ENCODE peak calls at places on chromosome 18, in four cellular contexts. One of them, this sample, is unnamed.

GRCh38 chr18:78814321-78814720 is 165.3 kb upstream of the SALL3 start:
- DNase-seq in K562: no peak
- DNase-seq in HepG2: peak; percentile 9
- DNase-seq in GM12878: no peak
- DNase-seq in this sample: no peak

GRCh38 chr18:6810191-6810590 is 80.7 kb downstream of the ARHGAP28 start:
- DNase-seq in K562: no peak
- DNase-seq in HepG2: no peak
- DNase-seq in GM12878: no peak
- DNase-seq in this sample: no peak

GRCh38 chr18:79955302-79956075 is 4.0 kb upstream of the SLC66A2 start:
- DNase-seq in K562: no peak
- DNase-seq in HepG2: no peak
- DNase-seq in GM12878: no peak
- DNase-seq in this sample: no peak

GRCh38 chr18:62170857-62171256 is 16.0 kb downstream of the PIGN start:
- DNase-seq in K562: no peak
- DNase-seq in HepG2: no peak
- DNase-seq in GM12878: no peak
- DNase-seq in this sample: no peak

GRCh38 chr18:904135-905090 is at the start of gene ADCYAP1:
- DNase-seq in K562: no peak
- DNase-seq in HepG2: no peak
- DNase-seq in GM12878: no peak
- DNase-seq in this sample: no peak

GRCh38 chr18:45617284-45617683 is 2.0 kb downstream of the SLC14A2 start:
- DNase-seq in K562: no peak
- DNase-seq in HepG2: no peak
- DNase-seq in GM12878: no peak
- DNase-seq in this sample: no peak

GRCh38 chr18:58202406-58202730 is 158.3 kb downstream of the NEDD4L start:
- DNase-seq in K562: no peak
- DNase-seq in HepG2: no peak
- DNase-seq in GM12878: no peak
- DNase-seq in this sample: no peak

GRCh38 chr18:10450986-10451385 is 3.4 kb upstream of the APCDD1 start:
- DNase-seq in K562: no peak
- DNase-seq in HepG2: no peak
- DNase-seq in GM12878: no peak
- DNase-seq in this sample: no peak

GRCh38 chr18:58780045-58780444 is 84.6 kb upstream of the ZNF532 start:
- DNase-seq in K562: no peak
- DNase-seq in HepG2: no peak
- DNase-seq in GM12878: no peak
- DNase-seq in this sample: no peak

GRCh38 chr18:59606193-59607175 is 90.7 kb downstream of the CCBE1 start:
- DNase-seq in K562: no peak
- DNase-seq in HepG2: no peak
- DNase-seq in GM12878: no peak
- DNase-seq in this sample: no peak

GRCh38 chr18:52288403-52289004 is 51.5 kb upstream of the DCC start:
- DNase-seq in K562: peak; percentile 6
- DNase-seq in HepG2: peak; percentile 17
- DNase-seq in GM12878: no peak
- DNase-seq in this sample: peak; percentile 33

GRCh38 chr18:31942301-31942998 is 478 bp downstream of the TRAPPC8 start:
- DNase-seq in K562: peak; percentile 45
- DNase-seq in HepG2: no peak
- DNase-seq in GM12878: no peak
- DNase-seq in this sample: no peak

DNA sequence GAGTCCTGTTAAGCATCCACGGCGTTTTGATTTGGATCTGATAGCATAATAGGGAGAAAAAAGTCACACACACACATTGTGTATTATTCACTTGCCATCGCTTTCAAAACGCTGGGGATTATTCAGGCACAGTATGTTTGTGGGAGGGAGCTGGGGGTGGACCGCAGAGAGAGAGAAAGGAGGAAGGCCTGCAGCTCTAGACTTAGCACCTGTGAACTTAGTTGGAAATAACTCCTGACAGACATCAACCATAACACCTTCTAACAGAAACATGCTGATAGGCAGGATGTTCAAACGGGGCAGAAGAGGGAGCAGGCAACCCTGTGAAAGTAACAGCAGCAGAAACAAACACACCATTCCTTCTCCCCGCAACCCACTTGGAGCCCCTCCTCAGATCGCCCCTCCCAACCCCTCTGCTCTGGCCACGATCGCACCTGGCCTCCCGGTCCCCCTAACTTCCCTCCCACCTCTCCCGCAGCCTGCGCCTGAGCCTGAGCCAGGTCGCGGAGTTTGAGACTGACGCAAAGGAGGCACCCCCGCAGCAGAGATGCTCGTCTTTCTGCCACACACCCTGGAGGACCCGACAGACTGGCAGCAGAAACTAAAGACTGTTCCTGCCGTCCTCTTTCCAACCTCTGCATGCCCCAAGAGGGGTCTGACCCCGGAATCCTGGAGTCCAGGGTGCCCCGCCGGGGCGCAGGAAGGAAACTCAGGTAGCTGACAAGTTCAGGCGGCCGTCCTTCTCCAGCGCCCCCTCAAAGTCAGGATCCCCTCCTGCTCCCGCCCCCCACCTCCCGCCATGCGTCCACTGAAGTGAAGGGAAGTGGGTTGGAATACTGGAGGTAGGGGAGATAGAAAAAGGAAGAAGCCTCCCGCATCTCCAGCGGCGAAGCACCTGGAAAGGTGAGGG is 738 bp downstream of the CHST9 start:
- DNase-seq in K562: no peak
- DNase-seq in HepG2: no peak
- DNase-seq in GM12878: no peak
- DNase-seq in this sample: peak; percentile 75
- TF ChIP-seq HDAC2 in K562: no peak
- TF ChIP-seq HDAC2 in HepG2: no peak
- TF ChIP-seq HDAC2 in GM12878: no peak
- TF ChIP-seq HDAC2 in this sample: no peak

GRCh38 chr18:47756364-47757016 is 174.0 kb downstream of the SMAD2 start:
- DNase-seq in K562: peak; percentile 50
- DNase-seq in HepG2: peak; percentile 46
- DNase-seq in GM12878: no peak
- DNase-seq in this sample: peak; percentile 34

GRCh38 chr18:47752796-47753645 is 177.4 kb downstream of the SMAD2 start:
- DNase-seq in K562: no peak
- DNase-seq in HepG2: no peak
- DNase-seq in GM12878: no peak
- DNase-seq in this sample: peak; percentile 28

GRCh38 chr18:47755102-47755456 is 175.4 kb downstream of the SMAD2 start:
- DNase-seq in K562: no peak
- DNase-seq in HepG2: no peak
- DNase-seq in GM12878: no peak
- DNase-seq in this sample: no peak

GRCh38 chr18:47754311-47755101 is 176.0 kb downstream of the SMAD2 start:
- DNase-seq in K562: peak; percentile 73
- DNase-seq in HepG2: peak; percentile 23
- DNase-seq in GM12878: no peak
- DNase-seq in this sample: peak; percentile 71

DNA sequence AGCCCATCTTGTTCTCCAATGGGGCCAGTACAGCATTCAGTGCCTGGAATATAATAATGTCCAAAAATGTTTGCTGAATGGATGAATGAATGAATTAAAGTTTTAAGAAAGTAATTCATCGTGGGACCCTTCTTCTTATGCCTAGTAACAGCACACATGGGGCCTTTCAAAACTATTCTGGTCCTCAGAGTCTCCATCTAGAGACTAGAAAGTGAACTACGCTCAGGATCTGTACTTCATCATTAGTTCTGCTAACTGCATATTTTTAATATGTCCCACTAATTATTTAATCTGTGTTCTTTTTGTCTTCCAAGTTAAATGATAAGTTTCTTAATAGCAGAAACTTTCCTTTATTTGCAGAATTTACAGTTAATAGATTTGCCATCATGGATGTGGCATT is 172.5 kb downstream of the SMAD2 start:
- DNase-seq in K562: no peak
- DNase-seq in HepG2: no peak
- DNase-seq in GM12878: no peak
- DNase-seq in this sample: no peak
- TF ChIP-seq ATF3 in K562: no peak
- TF ChIP-seq ATF3 in HepG2: no peak
- TF ChIP-seq ATF3 in GM12878: no peak
- TF ChIP-seq ATF3 in this sample: no peak

GRCh38 chr18:47415888-47416287 is 164.4 kb upstream of the SKOR2 start:
- DNase-seq in K562: no peak
- DNase-seq in HepG2: no peak
- DNase-seq in GM12878: no peak
- DNase-seq in this sample: no peak

GRCh38 chr18:47411159-47411558 is 159.7 kb upstream of the SKOR2 start:
- DNase-seq in K562: no peak
- DNase-seq in HepG2: no peak
- DNase-seq in GM12878: no peak
- DNase-seq in this sample: no peak

GRCh38 chr18:47409519-47409918 is 158.1 kb upstream of the SKOR2 start:
- DNase-seq in K562: no peak
- DNase-seq in HepG2: no peak
- DNase-seq in GM12878: no peak
- DNase-seq in this sample: no peak

GRCh38 chr18:47410139-47410538 is 158.7 kb upstream of the SKOR2 start:
- DNase-seq in K562: no peak
- DNase-seq in HepG2: no peak
- DNase-seq in GM12878: no peak
- DNase-seq in this sample: no peak

GRCh38 chr18:47413327-47413726 is 161.9 kb upstream of the SKOR2 start:
- DNase-seq in K562: no peak
- DNase-seq in HepG2: no peak
- DNase-seq in GM12878: no peak
- DNase-seq in this sample: no peak
- TF ChIP-seq HDAC2 in K562: no peak
- TF ChIP-seq HDAC2 in HepG2: no peak
- TF ChIP-seq HDAC2 in GM12878: no peak
- TF ChIP-seq HDAC2 in this sample: no peak

DNA sequence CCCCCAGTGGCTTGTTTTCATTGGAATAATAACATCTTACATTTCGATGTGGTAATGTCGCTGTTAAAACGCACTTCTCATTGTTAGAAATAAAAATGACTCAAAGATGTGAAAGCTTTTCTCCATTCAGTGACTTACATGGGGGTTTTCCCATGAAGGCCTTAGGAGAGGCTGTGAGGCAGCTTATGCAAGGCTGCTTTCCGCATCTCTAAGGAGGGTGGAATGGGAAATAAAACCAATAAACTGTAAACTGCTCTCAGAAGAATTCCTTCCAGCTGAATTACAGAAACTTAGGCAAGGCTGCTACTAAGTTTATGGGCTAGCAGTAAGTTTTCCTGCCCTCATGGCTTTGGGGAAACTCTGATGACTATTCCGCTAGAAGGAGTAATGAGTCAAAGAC is 97.6 kb upstream of the SMAD7 start:
- DNase-seq in K562: no peak
- DNase-seq in HepG2: no peak
- DNase-seq in GM12878: no peak
- DNase-seq in this sample: no peak
- TF ChIP-seq ATF3 in K562: no peak
- TF ChIP-seq ATF3 in HepG2: no peak
- TF ChIP-seq ATF3 in GM12878: no peak
- TF ChIP-seq ATF3 in this sample: no peak

GRCh38 chr18:13216732-13217465 is 1.7 kb upstream of the LDLRAD4 start:
- DNase-seq in K562: peak; percentile 25
- DNase-seq in HepG2: no peak
- DNase-seq in GM12878: no peak
- DNase-seq in this sample: peak; percentile 72
- TF ChIP-seq HDAC2 in K562: no peak
- TF ChIP-seq HDAC2 in HepG2: no peak
- TF ChIP-seq HDAC2 in GM12878: no peak
- TF ChIP-seq HDAC2 in this sample: no peak

DNA sequence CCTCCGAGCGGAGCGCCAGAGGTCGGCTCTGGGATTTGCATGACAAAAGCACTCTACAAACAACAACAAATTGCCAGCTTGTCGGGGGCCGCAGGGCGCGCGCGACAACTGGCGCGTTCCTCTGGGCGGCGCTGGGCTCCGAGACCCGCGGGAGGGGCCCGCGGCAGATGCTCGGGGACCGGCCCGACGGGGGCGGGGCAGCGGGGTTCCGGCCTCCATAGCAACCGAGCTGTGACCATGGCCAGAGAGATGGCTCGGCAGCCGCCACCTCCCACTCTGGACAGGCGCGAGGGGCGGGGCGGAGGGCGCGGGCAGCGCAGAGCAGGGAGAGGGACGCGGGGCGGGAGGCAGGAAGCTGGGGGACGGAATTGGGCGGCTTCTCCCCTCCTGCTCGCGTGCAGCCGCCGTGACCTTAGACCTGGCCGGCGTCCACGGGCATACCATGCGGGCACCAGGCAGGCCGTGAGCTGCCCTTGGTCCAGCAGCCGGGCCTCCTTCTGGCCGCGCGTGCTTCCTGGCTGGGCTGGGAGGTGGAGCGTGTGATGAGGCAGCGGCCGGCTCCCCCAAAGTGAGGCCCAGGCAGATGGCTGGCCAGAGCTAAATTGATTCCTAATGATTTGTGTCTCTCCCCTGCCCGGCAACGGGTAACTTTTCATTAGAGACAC is 171.5 kb downstream of the CELF4 start:
- DNase-seq in K562: peak; percentile 89
- DNase-seq in HepG2: no peak
- DNase-seq in GM12878: no peak
- DNase-seq in this sample: peak; percentile 89
- TF ChIP-seq ATF3 in K562: no peak
- TF ChIP-seq ATF3 in HepG2: no peak
- TF ChIP-seq ATF3 in GM12878: no peak
- TF ChIP-seq ATF3 in this sample: no peak

This sample was measured in H1.